ENCODE peak calls at places on chromosome 9, in five cellular contexts. U, I, L, Z and K are unnamed samples.

GRCh38 chr9:93087971-93088655 is 7.9 kb upstream of the CARD19 start:
- DNase-seq in U (no peak), I (no peak), L (no peak), Z (no peak), K (no peak)

GRCh38 chr9:132243156-132244074 is 81.6 kb downstream of the NTNG2 start:
- DNase-seq in U (no peak), I (no peak), L (no peak), Z (no peak), K (no peak)

GRCh38 chr9:96457266-96457665 is 7.3 kb downstream of the HABP4 start:
- DNase-seq in U (no peak), I (peak), L (no peak), Z (no peak), K (no peak)

GRCh38 chr9:92026206-92027002 is 76.4 kb upstream of the ROR2 start:
- DNase-seq in U (no peak), I (no peak), L (no peak), Z (no peak), K (no peak)

GRCh38 chr9:72480931-72481330 is 40.5 kb upstream of the TMC1 start:
- DNase-seq in U (no peak), I (peak), L (no peak), Z (no peak), K (no peak)

GRCh38 chr9:14935099-14935710 is 25.0 kb upstream of the FREM1 start:
- DNase-seq in U (no peak), I (no peak), L (no peak), Z (no peak), K (no peak)

GRCh38 chr9:4769321-4770080 is 23.2 kb upstream of the RCL1 start:
- DNase-seq in U (no peak), I (peak), L (peak), Z (no peak), K (peak)

GRCh38 chr9:89496645-89497044 is 1.3 kb downstream of the SEMA4D start:
- DNase-seq in U (no peak), I (no peak), L (no peak), Z (no peak), K (no peak)

GRCh38 chr9:33164138-33164809 is 2.9 kb downstream of the B4GALT1 start:
- DNase-seq in U (no peak), I (no peak), L (no peak), Z (no peak), K (no peak)

GRCh38 chr9:115591584-115591984 is 473.6 kb upstream of the TNC start:
- DNase-seq in U (peak), I (peak), L (peak), Z (peak), K (peak)

GRCh38 chr9:132798817-132799790 is 79.0 kb downstream of the AK8 start:
- DNase-seq in U (no peak), I (no peak), L (no peak), Z (no peak), K (no peak)

GRCh38 chr9:137776306-137776995 is 101.1 kb upstream of the CACNA1B start:
- DNase-seq in U (no peak), I (no peak), L (no peak), Z (no peak), K (no peak)

GRCh38 chr9:116383956-116384355 is 230.4 kb downstream of the PAPPA start:
- DNase-seq in U (no peak), I (no peak), L (peak), Z (no peak), K (no peak)

GRCh38 chr9:108139900-108140299 is 650.3 kb upstream of the KLF4 start:
- DNase-seq in U (no peak), I (no peak), L (no peak), Z (no peak), K (no peak)

GRCh38 chr9:108142142-108142503 is 652.6 kb upstream of the KLF4 start:
- DNase-seq in U (no peak), I (no peak), L (no peak), Z (no peak), K (no peak)

GRCh38 chr9:108142504-108143201 is 653.1 kb upstream of the KLF4 start:
- DNase-seq in U (no peak), I (peak), L (no peak), Z (peak), K (no peak)
- TF ChIP-seq CTCF in U (peak), I (peak), L (no peak), Z (peak), K (no peak)

DNA sequence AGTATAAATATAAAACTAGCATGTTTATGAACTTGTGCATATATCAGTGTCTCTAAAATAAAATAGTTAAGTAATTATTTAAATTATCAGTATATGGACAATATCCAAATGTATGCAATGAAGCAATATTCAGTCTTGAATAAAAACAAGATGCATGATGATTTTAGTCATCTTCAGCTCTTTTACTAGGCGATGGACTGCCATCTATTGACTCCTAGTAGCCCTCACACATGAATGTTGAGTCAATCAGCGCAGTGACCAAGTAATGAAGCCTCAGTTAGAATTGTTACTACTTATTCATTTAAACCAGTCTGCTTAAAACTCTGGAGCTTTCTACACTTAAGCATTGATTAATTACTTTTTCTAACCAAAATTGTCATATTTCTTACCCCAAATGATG is 92.9 kb upstream of the GRHPR start:
- DNase-seq in U (no peak), I (peak), L (peak), Z (no peak), K (no peak)
- TF ChIP-seq CTCF in U (peak), I (peak), L (peak), Z (peak), K (peak)

DNA sequence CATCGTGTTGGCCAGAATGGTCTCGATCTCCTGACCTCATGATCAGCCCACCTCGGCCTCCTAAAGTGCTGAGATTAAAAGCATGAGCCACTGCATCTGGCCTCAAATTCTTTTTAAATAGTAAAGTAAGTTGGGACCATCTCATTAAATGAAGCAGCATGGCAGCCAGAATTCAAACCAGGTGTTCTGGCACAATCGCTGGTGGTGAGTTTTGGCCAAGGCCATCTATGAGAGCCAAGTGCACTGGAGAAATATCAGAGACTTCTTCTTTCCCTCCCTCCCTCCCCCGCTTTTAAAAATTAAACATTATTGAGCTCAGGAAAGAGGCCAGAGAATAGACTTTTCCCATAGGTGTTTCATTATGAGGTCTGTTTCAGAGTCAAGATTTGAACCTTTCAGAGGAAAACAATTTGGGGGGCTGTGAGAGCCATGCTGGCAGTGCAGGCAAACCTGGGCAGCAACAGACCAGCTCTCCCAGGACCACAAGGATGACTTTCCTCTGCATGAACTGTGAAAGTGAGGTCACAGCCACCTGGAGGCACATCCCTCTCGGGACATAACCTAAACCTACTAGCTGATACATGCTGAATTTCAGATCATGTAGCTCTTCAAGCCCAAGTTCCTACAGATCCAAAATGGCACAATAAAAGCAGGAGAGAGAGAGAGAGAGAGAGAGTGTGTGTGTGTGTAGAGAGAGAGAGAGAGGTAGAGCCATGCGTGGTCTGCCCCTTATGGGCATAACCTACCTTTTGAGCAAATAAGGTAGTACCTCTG is 94.6 kb upstream of the DMRT1 start:
- DNase-seq in U (no peak), I (no peak), L (no peak), Z (no peak), K (peak)
- TF ChIP-seq CTCF in U (no peak), I (no peak), L (no peak), Z (no peak), K (no peak)

GRCh38 chr9:129720181-129720864 is 32.5 kb downstream of the PTGES start:
- DNase-seq in U (no peak), I (no peak), L (no peak), Z (no peak), K (no peak)

GRCh38 chr9:129718647-129719046 is 34.2 kb downstream of the PTGES start:
- DNase-seq in U (no peak), I (no peak), L (no peak), Z (no peak), K (no peak)

GRCh38 chr9:129719135-129719534 is 33.7 kb downstream of the PTGES start:
- DNase-seq in U (no peak), I (no peak), L (no peak), Z (no peak), K (no peak)

GRCh38 chr9:129722913-129723312 is 29.9 kb downstream of the PTGES start:
- DNase-seq in U (no peak), I (no peak), L (no peak), Z (no peak), K (no peak)

GRCh38 chr9:129720865-129721545 is 31.8 kb downstream of the PTGES start:
- DNase-seq in U (no peak), I (no peak), L (peak), Z (no peak), K (no peak)
- TF ChIP-seq CTCF in U (peak), I (no peak), L (peak), Z (no peak), K (no peak)

GRCh38 chr9:7844283-7844682 is 44.7 kb upstream of the DMAC1 start:
- DNase-seq in U (no peak), I (peak), L (peak), Z (no peak), K (peak)
- TF ChIP-seq CTCF in U (peak), I (peak), L (peak), Z (peak), K (no peak)

GRCh38 chr9:26460624-26461023 is 432.0 kb downstream of the CAAP1 start:
- DNase-seq in U (no peak), I (no peak), L (no peak), Z (no peak), K (no peak)
- TF ChIP-seq CTCF in U (no peak), I (no peak), L (no peak), Z (no peak), K (no peak)

GRCh38 chr9:87290241-87290700 is 207.4 kb upstream of the DAPK1 start:
- DNase-seq in U (no peak), I (peak), L (peak), Z (no peak), K (no peak)
- TF ChIP-seq CTCF in U (peak), I (peak), L (peak), Z (no peak), K (peak)

DNA sequence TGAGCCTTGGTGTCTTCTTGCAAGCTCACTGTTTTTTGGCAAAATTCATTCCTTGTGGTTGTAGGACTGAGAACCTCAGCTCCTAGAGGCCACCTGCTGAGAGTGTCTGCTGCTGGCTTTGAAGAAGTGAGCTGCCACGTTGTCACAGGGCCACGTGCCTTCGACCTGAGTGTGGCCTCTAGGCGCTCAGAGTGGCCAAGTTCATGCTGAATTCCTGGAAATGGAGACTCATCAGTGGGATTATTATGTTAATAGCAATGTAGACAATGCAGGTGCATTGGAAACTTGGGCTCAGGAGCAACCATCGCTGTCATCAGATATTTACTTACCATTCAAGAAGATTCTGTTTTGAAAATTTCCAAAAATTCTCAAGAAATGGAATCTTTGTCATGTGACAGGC is 52.5 kb downstream of the GALNT12 start:
- DNase-seq in U (no peak), I (no peak), L (no peak), Z (no peak), K (no peak)
- TF ChIP-seq CTCF in U (no peak), I (no peak), L (no peak), Z (no peak), K (no peak)

DNA sequence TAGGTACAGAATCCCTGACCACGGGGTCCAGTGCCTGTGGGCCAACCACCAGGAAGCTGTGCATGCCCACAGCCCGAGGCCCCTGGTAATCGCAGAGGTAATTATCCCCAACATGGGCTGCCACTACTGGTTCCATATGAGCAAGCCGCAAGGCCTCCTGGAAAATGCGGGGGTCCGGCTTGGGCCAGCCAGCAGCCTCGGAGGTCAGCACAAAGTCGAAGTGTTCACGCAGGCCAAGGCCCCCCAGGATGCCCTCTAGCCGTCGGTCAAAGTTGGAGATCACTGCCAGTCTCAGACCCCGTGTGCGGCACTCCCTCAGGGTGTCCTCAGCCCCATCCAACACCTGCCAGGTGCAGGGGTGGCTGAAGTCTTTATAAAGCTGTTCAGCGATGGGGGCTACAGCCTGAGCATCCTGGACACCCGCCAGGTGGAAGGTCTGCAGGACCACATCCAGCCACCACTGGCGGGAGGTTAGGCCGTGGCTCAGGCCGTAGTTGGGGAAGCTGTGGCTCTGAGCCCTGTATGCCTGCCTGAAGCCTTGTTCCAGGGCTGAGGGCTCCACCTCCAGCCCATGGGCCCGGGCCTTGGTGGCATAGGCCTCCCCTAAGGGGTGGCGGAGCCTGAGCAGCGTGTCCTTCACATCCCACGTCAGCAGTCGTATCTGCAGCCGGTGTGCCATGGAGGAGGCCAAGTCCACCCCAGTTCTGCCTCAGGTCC is 3.0 kb downstream of the HDHD3 start:
- DNase-seq in U (no peak), I (no peak), L (no peak), Z (no peak), K (no peak)
- TF ChIP-seq CTCF in U (no peak), I (no peak), L (no peak), Z (no peak), K (no peak)

DNA sequence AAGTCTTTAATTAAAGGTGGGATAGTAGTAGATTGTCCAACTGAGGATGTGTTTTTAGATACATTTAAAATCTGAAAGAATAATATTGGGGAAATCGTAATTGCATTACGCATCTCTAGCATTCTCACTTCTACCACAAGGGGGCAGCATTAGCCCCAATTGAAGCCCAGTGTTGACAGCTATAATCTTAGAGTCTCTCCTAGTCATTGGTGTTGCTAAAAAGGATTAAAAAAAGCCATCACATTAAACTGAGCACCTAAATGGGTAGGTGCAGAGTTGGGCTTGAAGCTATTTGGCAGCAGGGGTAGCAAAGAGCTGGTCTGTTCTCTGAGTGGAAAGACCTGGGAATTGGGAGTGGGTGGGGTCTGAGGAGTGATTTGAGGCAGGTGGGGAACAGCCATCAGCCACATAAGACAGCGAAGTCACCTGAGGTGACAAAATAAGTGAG is 177.2 kb downstream of the OSTF1 start:
- DNase-seq in U (no peak), I (peak), L (peak), Z (no peak), K (no peak)
- TF ChIP-seq CTCF in U (peak), I (peak), L (peak), Z (peak), K (peak)